ENCODE peak calls at places on chromosomes 5 and 9, in ten cellular contexts. R, G, U, S, Y, B, E, X, W and K are unnamed samples.

GRCh38 chr5:30600892-30601291 is 592.6 kb upstream of the CDH6 start:
- DNase-seq in R (no peak), G (no peak), U (no peak), S (no peak), Y (no peak), B (no peak), E (no peak), X (no peak), W (no peak), K (no peak)

GRCh38 chr5:65062684-65063083 is 294.0 kb downstream of the CWC27 start:
- DNase-seq in R (peak), G (no peak), U (peak), S (peak), Y (no peak), B (no peak), E (peak), X (peak), W (no peak), K (peak)

GRCh38 chr5:67010684-67011409 is 185.8 kb downstream of the CD180 start:
- DNase-seq in R (peak), G (no peak), U (peak), S (peak), Y (peak), B (no peak), E (peak), X (peak), W (peak), K (peak)

GRCh38 chr9:110444911-110445310 is 107.2 kb upstream of the TXNDC8 start:
- DNase-seq in R (peak), G (no peak), U (no peak), S (peak), Y (no peak), B (no peak), E (peak), X (no peak), W (no peak), K (peak)

GRCh38 chr5:105371169-105371568 is 1808.6 kb upstream of the NUDT12 start:
- DNase-seq in R (no peak), G (no peak), U (no peak), S (no peak), Y (no peak), B (no peak), E (no peak), X (no peak), W (no peak), K (no peak)

GRCh38 chr9:109001275-109001676 is 12.0 kb downstream of the CTNNAL1 start:
- DNase-seq in R (peak), G (no peak), U (no peak), S (peak), Y (no peak), B (no peak), E (peak), X (peak), W (no peak), K (peak)

GRCh38 chr9:126068534-126069230 is 257.9 kb upstream of the MVB12B start:
- DNase-seq in R (no peak), G (no peak), U (no peak), S (no peak), Y (no peak), B (no peak), E (no peak), X (no peak), W (no peak), K (no peak)

GRCh38 chr5:180313677-180314076 is 21.8 kb upstream of the MAPK9 start:
- DNase-seq in R (no peak), G (no peak), U (no peak), S (peak), Y (peak), B (no peak), E (no peak), X (peak), W (no peak), K (no peak)

GRCh38 chr9:134532084-134532483 is 109.5 kb upstream of the COL5A1 start:
- DNase-seq in R (no peak), G (no peak), U (no peak), S (no peak), Y (no peak), B (no peak), E (no peak), X (no peak), W (no peak), K (no peak)

GRCh38 chr5:42591026-42591425 is 165.6 kb upstream of the CCDC152 start:
- DNase-seq in R (no peak), G (no peak), U (peak), S (peak), Y (no peak), B (peak), E (peak), X (peak), W (no peak), K (peak)
- H3K4me3 ChIP-seq in R (no peak), G (no peak), U (no peak), S (no peak), Y (no peak), B (no peak), E (no peak), X (no peak), W (no peak), K (no peak)

GRCh38 chr9:124899845-124900244 is 37.9 kb downstream of the ARPC5L start:
- DNase-seq in R (no peak), G (no peak), U (no peak), S (no peak), Y (no peak), B (no peak), E (no peak), X (no peak), W (no peak), K (no peak)

GRCh38 chr9:124894035-124894740 is 32.3 kb downstream of the ARPC5L start:
- DNase-seq in R (no peak), G (no peak), U (no peak), S (no peak), Y (no peak), B (no peak), E (peak), X (no peak), W (no peak), K (peak)

GRCh38 chr9:124890179-124890578 is 28.2 kb downstream of the ARPC5L start:
- DNase-seq in R (no peak), G (no peak), U (no peak), S (no peak), Y (no peak), B (no peak), E (no peak), X (no peak), W (no peak), K (no peak)

GRCh38 chr9:124897570-124898460 is 35.9 kb downstream of the ARPC5L start:
- DNase-seq in R (peak), G (no peak), U (no peak), S (no peak), Y (no peak), B (no peak), E (no peak), X (no peak), W (no peak), K (no peak)

DNA sequence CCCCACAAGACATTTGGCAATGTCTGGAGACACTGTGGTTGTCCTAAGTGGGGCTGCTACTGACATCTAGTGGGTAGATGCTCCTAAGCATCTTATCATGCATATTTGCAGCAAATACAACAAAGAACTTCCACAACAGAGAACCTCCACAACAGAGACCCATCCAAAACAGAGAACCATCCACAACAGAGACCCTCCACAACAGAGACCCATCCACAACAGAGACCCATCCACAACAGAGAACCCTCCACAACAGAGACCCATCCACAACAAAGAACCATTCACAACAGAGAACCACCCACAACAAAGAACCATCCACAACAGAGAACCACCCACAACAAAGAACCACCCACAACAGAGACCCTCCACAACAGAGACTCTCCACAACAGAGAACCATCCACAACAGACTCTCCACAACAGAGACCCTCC is 32.8 kb downstream of the ARPC5L start:
- DNase-seq in R (peak), G (no peak), U (no peak), S (peak), Y (no peak), B (peak), E (peak), X (no peak), W (no peak), K (peak)
- TF ChIP-seq CTCF in R (peak), G (peak), U (no peak), S (peak), Y (no peak), B (peak), E (peak), X (peak), W (peak), K (peak)

GRCh38 chr5:80136751-80137272 is 101.7 kb downstream of the THBS4 start:
- DNase-seq in R (no peak), G (no peak), U (no peak), S (no peak), Y (no peak), B (no peak), E (no peak), X (no peak), W (no peak), K (no peak)
- H3K4me3 ChIP-seq in R (no peak), G (no peak), U (no peak), S (no peak), Y (no peak), B (no peak), E (no peak), X (no peak), W (no peak), K (no peak)

GRCh38 chr5:72010395-72010794 is 96.9 kb upstream of the MAP1B start:
- DNase-seq in R (no peak), G (no peak), U (no peak), S (no peak), Y (no peak), B (no peak), E (no peak), X (no peak), W (no peak), K (no peak)
- TF ChIP-seq CTCF in R (no peak), G (no peak), U (no peak), S (no peak), Y (no peak), B (no peak), E (no peak), X (no peak), W (no peak), K (no peak)